ENCODE peak calls at places on chromosomes 3 and 15, in ten cellular contexts. R, P, T, F, V, L, J, K, N and I are unnamed samples.

GRCh38 chr3:105647047-105647446 is 221.8 kb downstream of the CBLB start:
- DNase-seq in R (no peak), P (no peak), T (no peak), F (peak), V (no peak), L (no peak), J (peak), K (no peak), N (no peak), I (peak)

GRCh38 chr3:9059489-9060400 is 96.5 kb upstream of the RAD18 start:
- DNase-seq in R (no peak), P (no peak), T (no peak), F (no peak), V (no peak), L (no peak), J (no peak), K (no peak), N (no peak), I (no peak)

GRCh38 chr15:44295909-44296420 is 7.4 kb downstream of the GOLM2 start:
- DNase-seq in R (no peak), P (no peak), T (no peak), F (no peak), V (no peak), L (no peak), J (no peak), K (no peak), N (no peak), I (no peak)

GRCh38 chr15:29698030-29698701 is 124.1 kb downstream of the TJP1 start:
- DNase-seq in R (peak), P (peak), T (no peak), F (no peak), V (no peak), L (no peak), J (no peak), K (no peak), N (no peak), I (peak)

GRCh38 chr3:190862209-190863118 is at the start of gene GMNC:
- DNase-seq in R (no peak), P (no peak), T (no peak), F (peak), V (peak), L (peak), J (peak), K (peak), N (no peak), I (peak)

GRCh38 chr3:13108861-13109260 is 35.6 kb upstream of the IQSEC1 start:
- DNase-seq in R (no peak), P (no peak), T (no peak), F (no peak), V (no peak), L (no peak), J (no peak), K (peak), N (no peak), I (no peak)

GRCh38 chr3:12175844-12176453 is 17.2 kb upstream of the TIMP4 start:
- DNase-seq in R (no peak), P (no peak), T (no peak), F (no peak), V (peak), L (peak), J (peak), K (peak), N (no peak), I (peak)

GRCh38 chr3:187802928-187803259 is 57.6 kb upstream of the BCL6 start:
- DNase-seq in R (no peak), P (no peak), T (peak), F (no peak), V (no peak), L (no peak), J (no peak), K (no peak), N (no peak), I (no peak)

GRCh38 chr15:44009056-44009455 is 182.3 kb downstream of the WDR76 start:
- DNase-seq in R (no peak), P (no peak), T (no peak), F (no peak), V (no peak), L (no peak), J (peak), K (no peak), N (no peak), I (peak)

GRCh38 chr3:135197856-135198255 is 402.8 kb downstream of the EPHB1 start:
- DNase-seq in R (no peak), P (no peak), T (no peak), F (no peak), V (no peak), L (no peak), J (no peak), K (no peak), N (no peak), I (no peak)

GRCh38 chr15:58547628-58548307 is 116.0 kb downstream of the LIPC start:
- DNase-seq in R (no peak), P (no peak), T (no peak), F (no peak), V (no peak), L (no peak), J (no peak), K (no peak), N (no peak), I (no peak)